ENCODE peak calls at places on chromosomes 3 and 15, in six cellular contexts. V is astrocyte of the spinal cord, N is ascending aorta, P is AG20443, J is nucleus accumbens, T is iPS DF 6.9. R is an unnamed sample.

GRCh38 chr3:4561661-4562060 is 68.5 kb downstream of the ITPR1 start:
- DNase-seq in V (no peak), N (no peak), P (no peak), J (no peak), T (no peak), R (no peak)

GRCh38 chr3:134590766-134591165 is 60.1 kb downstream of the KY start:
- DNase-seq in V (no peak), N (no peak), P (no peak), J (no peak), T (no peak), R (no peak)

GRCh38 chr3:97232635-97233034 is 418.2 kb downstream of the EPHA6 start:
- DNase-seq in V (no peak), N (no peak), P (no peak), J (no peak), T (no peak), R (no peak)

GRCh38 chr3:56347219-56347871 is 120.9 kb downstream of the ERC2 start:
- DNase-seq in V (no peak), N (no peak), P (no peak), J (peak), T (peak), R (no peak)

GRCh38 chr3:79040701-79041100 is 727.1 kb downstream of the ROBO1 start:
- DNase-seq in V (peak), N (no peak), P (peak), J (no peak), T (no peak), R (peak)

GRCh38 chr15:37093480-37094410 is 6.6 kb downstream of the MEIS2 start:
- DNase-seq in V (peak), N (no peak), P (no peak), J (no peak), T (no peak), R (no peak)

GRCh38 chr3:23203651-23204111 is 554 bp downstream of the UBE2E2 start:
- DNase-seq in V (no peak), N (no peak), P (peak), J (no peak), T (no peak), R (peak)

GRCh38 chr15:80167936-80168335 is 15.1 kb downstream of the FAH start:
- DNase-seq in V (no peak), N (no peak), P (no peak), J (no peak), T (no peak), R (no peak)

GRCh38 chr3:46882377-46883015 is 5.0 kb downstream of the PTH1R start:
- DNase-seq in V (peak), N (no peak), P (peak), J (no peak), T (no peak), R (no peak)

GRCh38 chr3:182979719-182980191 is 583 bp downstream of the DCUN1D1 start:
- DNase-seq in V (peak), N (no peak), P (peak), J (no peak), T (no peak), R (peak)

GRCh38 chr15:55823191-55823670 is 80.3 kb upstream of the PRTG start:
- DNase-seq in V (peak), N (no peak), P (peak), J (no peak), T (no peak), R (no peak)

GRCh38 chr15:52730163-52730562 is 51.0 kb upstream of the ATOSA start:
- DNase-seq in V (no peak), N (no peak), P (peak), J (no peak), T (no peak), R (no peak)

GRCh38 chr15:38378162-38378560 is 75.8 kb upstream of the FAM98B start:
- DNase-seq in V (no peak), N (peak), P (peak), J (no peak), T (no peak), R (peak)

GRCh38 chr3:183959214-183959613 is 58.5 kb downstream of the ABCC5 start:
- DNase-seq in V (no peak), N (no peak), P (no peak), J (no peak), T (no peak), R (no peak)

GRCh38 chr3:98329392-98330124 is 24.1 kb upstream of the OR5K4 start:
- DNase-seq in V (peak), N (no peak), P (peak), J (no peak), T (no peak), R (peak)